ENCODE peak calls at places on chromosome 13, in five cellular contexts. One of them, this sample, is unnamed.

GRCh38 chr13:114313061-114313860 is 1.0 kb upstream of the CHAMP1 start:
- DNase-seq in iris pigment epithelial cell: peak
- DNase-seq in IMR-90: peak
- DNase-seq in bronchial epithelial cell: peak
- DNase-seq in head of caudate nucleus: no peak
- DNase-seq in this sample: no peak

GRCh38 chr13:99404005-99404755 is 97.0 kb upstream of the GPR183 start:
- DNase-seq in head of caudate nucleus: no peak
- DNase-seq in iris pigment epithelial cell: no peak
- DNase-seq in bronchial epithelial cell: peak
- DNase-seq in IMR-90: no peak
- DNase-seq in this sample: peak

GRCh38 chr13:44576396-44577235 is 486 bp upstream of the TSC22D1 start:
- DNase-seq in bronchial epithelial cell: no peak
- DNase-seq in head of caudate nucleus: peak
- DNase-seq in iris pigment epithelial cell: no peak
- DNase-seq in IMR-90: no peak
- DNase-seq in this sample: no peak

GRCh38 chr13:97182065-97182890 is 39.9 kb upstream of the MBNL2 start:
- DNase-seq in iris pigment epithelial cell: no peak
- DNase-seq in head of caudate nucleus: no peak
- DNase-seq in IMR-90: no peak
- DNase-seq in bronchial epithelial cell: peak
- DNase-seq in this sample: no peak

GRCh38 chr13:100363351-100363750 is 225.2 kb downstream of the GGACT start:
- DNase-seq in head of caudate nucleus: no peak
- DNase-seq in iris pigment epithelial cell: peak
- DNase-seq in IMR-90: peak
- DNase-seq in bronchial epithelial cell: no peak
- DNase-seq in this sample: peak

GRCh38 chr13:79741006-79741405 is 260.1 kb downstream of the NDFIP2 start:
- DNase-seq in head of caudate nucleus: no peak
- DNase-seq in IMR-90: peak
- DNase-seq in bronchial epithelial cell: peak
- DNase-seq in iris pigment epithelial cell: peak
- DNase-seq in this sample: peak

GRCh38 chr13:41788552-41788951 is 172.4 kb downstream of the VWA8 start:
- DNase-seq in bronchial epithelial cell: peak
- DNase-seq in iris pigment epithelial cell: no peak
- DNase-seq in IMR-90: no peak
- DNase-seq in head of caudate nucleus: no peak
- DNase-seq in this sample: no peak

GRCh38 chr13:83065136-83065535 is 817.1 kb downstream of the SLITRK1 start:
- DNase-seq in bronchial epithelial cell: no peak
- DNase-seq in head of caudate nucleus: no peak
- DNase-seq in iris pigment epithelial cell: peak
- DNase-seq in IMR-90: peak
- DNase-seq in this sample: peak

GRCh38 chr13:40476175-40476958 is 190.1 kb downstream of the FOXO1 start:
- DNase-seq in IMR-90: no peak
- DNase-seq in iris pigment epithelial cell: no peak
- DNase-seq in bronchial epithelial cell: no peak
- DNase-seq in head of caudate nucleus: no peak
- DNase-seq in this sample: no peak

GRCh38 chr13:87322386-87322785 is 348.8 kb upstream of the SLITRK5 start:
- DNase-seq in head of caudate nucleus: no peak
- DNase-seq in IMR-90: no peak
- DNase-seq in bronchial epithelial cell: no peak
- DNase-seq in iris pigment epithelial cell: no peak
- DNase-seq in this sample: no peak

GRCh38 chr13:33251131-33251629 is 34.4 kb downstream of the STARD13 start:
- DNase-seq in IMR-90: peak
- DNase-seq in bronchial epithelial cell: peak
- DNase-seq in head of caudate nucleus: no peak
- DNase-seq in iris pigment epithelial cell: peak
- DNase-seq in this sample: peak

GRCh38 chr13:48403151-48403631 is 9.7 kb downstream of the LPAR6 start:
- DNase-seq in bronchial epithelial cell: no peak
- DNase-seq in IMR-90: peak
- DNase-seq in iris pigment epithelial cell: peak
- DNase-seq in head of caudate nucleus: no peak
- DNase-seq in this sample: no peak

GRCh38 chr13:105410602-105411001 is 1124.9 kb downstream of the EFNB2 start:
- DNase-seq in iris pigment epithelial cell: peak
- DNase-seq in bronchial epithelial cell: peak
- DNase-seq in head of caudate nucleus: peak
- DNase-seq in IMR-90: peak
- DNase-seq in this sample: no peak

This sample was measured in renal cortical epithelial cell.